ENCODE peak calls at places on chromosomes 5 and 9, in six cellular contexts. J is PC-3, P is neuronal stem cell, G is fibroblast of lung, C is astrocyte, U is H9. B is an unnamed sample.

GRCh38 chr5:84181093-84181492 is 203.6 kb downstream of the EDIL3 start:
- DNase-seq in J (no peak), P (no peak), G (no peak), C (peak; percentile 63), U (no peak), B (peak; percentile 42)

GRCh38 chr5:136350339-136350738 is 15.0 kb downstream of the TRPC7 start:
- DNase-seq in J (no peak), P (no peak), G (no peak), C (no peak), U (no peak), B (no peak)

GRCh38 chr5:111775224-111775623 is 18.2 kb upstream of the NREP start:
- DNase-seq in J (no peak), P (no peak), G (peak; percentile 78), C (peak; percentile 68), U (no peak), B (no peak)

GRCh38 chr5:140106805-140107311 is 7.1 kb upstream of the PURA start:
- DNase-seq in J (no peak), P (no peak), G (no peak), C (no peak), U (no peak), B (peak; percentile 23)

GRCh38 chr5:154418344-154418820 is 27.4 kb upstream of the SAP30L start:
- DNase-seq in J (no peak), P (no peak), G (no peak), C (peak; percentile 42), U (no peak), B (no peak)

GRCh38 chr5:143229896-143230675 is 173.4 kb downstream of the NR3C1 start:
- DNase-seq in J (no peak), P (no peak), G (no peak), C (no peak), U (no peak), B (no peak)

GRCh38 chr5:138824516-138824915 is 50.6 kb downstream of the LRRTM2 start:
- DNase-seq in J (no peak), P (no peak), G (no peak), C (no peak), U (no peak), B (no peak)

GRCh38 chr9:137521405-137521985 is 28.7 kb downstream of the PNPLA7 start:
- DNase-seq in J (no peak), P (no peak), G (no peak), C (no peak), U (no peak), B (peak; percentile 51)

GRCh38 chr5:37717613-37718431 is 122.0 kb downstream of the GDNF start:
- DNase-seq in J (peak; percentile 93), P (no peak), G (peak; percentile 92), C (peak; percentile 90), U (no peak), B (peak; percentile 36)

GRCh38 chr9:108674766-108675530 is 180.8 kb downstream of the ACTL7B start:
- DNase-seq in J (no peak), P (no peak), G (no peak), C (no peak), U (no peak), B (no peak)

GRCh38 chr9:70205366-70206020 is 53.3 kb upstream of the SMC5 start:
- DNase-seq in J (peak; percentile 60), P (no peak), G (no peak), C (no peak), U (no peak), B (peak; percentile 11)

GRCh38 chr5:148928141-148928540 is 101.7 kb downstream of the ADRB2 start:
- DNase-seq in J (peak; percentile 33), P (no peak), G (no peak), C (peak; percentile 19), U (no peak), B (no peak)

DNA sequence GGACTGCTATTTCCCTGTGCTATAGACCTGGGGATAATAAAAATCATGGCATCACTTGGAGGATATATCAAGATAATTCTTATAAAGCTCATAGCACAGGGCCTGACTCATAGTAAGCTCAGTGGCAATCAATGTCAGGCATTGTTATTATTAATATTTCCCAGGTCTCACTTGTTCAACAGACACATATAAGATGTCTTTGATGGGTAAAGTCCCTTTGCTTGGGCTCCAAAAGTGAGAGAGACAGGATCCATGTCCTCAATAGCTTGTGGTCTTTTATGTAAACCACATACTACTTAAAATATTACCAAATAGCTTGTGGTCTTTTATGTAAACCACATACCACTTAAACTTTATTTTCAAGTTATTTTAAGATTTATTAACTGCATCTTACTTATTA is 11.2 kb downstream of the SH3RF2 start:
- DNase-seq in J (no peak), P (no peak), G (peak; percentile 32), C (no peak), U (no peak), B (no peak)
- H3K4me2 ChIP-seq in J (peak overlapping the region; percentile 22), P (no peak overlapping the region), G (no peak overlapping the region), C (peak overlapping the region; percentile 12), U (no peak overlapping the region), B (no peak overlapping the region)

DNA sequence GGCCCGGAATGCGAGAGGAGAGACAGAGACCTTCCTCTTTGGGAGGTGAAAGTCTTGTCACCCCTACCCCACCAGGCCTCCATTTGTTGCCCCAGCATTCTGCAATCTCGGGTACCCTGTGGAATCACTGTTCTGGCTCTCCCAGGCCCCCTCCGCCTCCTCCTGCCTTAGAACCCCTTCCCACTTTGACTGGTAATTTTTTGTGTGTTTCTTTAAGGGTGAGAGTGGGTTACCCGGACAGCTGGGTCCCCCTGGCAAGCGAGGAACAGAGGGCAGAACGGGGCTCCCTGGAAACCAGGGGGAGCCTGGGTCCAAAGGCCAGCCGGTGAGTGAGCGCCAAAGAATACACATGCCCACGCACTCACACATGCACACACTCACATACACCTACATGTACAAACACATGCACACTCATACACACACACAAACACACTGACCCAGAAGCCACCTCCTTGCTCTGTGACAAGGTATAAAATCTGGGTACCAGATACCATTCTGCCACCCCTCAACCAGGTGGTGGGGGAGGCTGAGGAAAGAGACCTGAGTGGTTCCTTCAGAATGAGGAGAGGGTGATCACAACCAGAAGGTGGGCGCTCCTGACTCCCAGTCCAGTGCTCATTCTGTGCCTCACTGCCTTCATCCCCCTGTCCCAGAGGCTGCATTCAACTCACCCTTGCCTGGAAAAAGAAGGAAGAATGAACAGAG is 30.9 kb upstream of the ORM1 start:
- DNase-seq in J (no peak), P (no peak), G (no peak), C (no peak), U (peak; percentile 10), B (no peak)
- H3K4me2 ChIP-seq in J (no peak overlapping the region), P (no peak overlapping the region), G (no peak overlapping the region), C (no peak overlapping the region), U (no peak overlapping the region), B (no peak overlapping the region)

DNA sequence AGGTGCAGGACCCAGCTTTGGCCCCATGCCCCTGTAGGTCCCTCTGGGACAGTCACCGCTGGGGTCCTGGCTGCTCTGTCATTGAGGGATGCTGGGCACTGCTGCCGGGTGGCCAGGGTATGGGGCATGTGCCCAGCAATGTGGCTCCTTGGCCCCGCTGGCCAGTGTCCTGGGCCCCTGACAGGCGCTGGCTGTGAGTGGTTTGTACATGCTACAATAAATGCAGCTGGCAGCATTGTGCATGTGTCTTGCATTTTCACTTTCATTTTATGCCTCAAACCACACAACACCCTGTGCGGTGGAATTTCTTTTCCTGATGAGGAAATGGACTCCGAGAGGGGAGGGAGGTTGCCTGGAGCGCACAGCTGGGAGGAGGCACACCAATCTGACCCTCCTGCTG is 11.5 kb downstream of the TSPAN17 start:
- DNase-seq in J (no peak), P (no peak), G (peak; percentile 19), C (no peak), U (no peak), B (peak; percentile 89)
- H3K4me2 ChIP-seq in J (no peak overlapping the region), P (no peak overlapping the region), G (peak overlapping the region; percentile 68), C (no peak overlapping the region), U (no peak overlapping the region), B (peak overlapping the region; percentile 67)

GRCh38 chr5:104385901-104386300 is 823.3 kb upstream of the NUDT12 start:
- DNase-seq in J (no peak), P (no peak), G (no peak), C (peak; percentile 45), U (no peak), B (no peak)
- H3K4me2 ChIP-seq in J (no peak overlapping the region), P (no peak overlapping the region), G (no peak overlapping the region), C (no peak overlapping the region), U (no peak overlapping the region), B (no peak overlapping the region)

GRCh38 chr9:105065119-105066088 is 137.4 kb upstream of the ABCA1 start:
- DNase-seq in J (no peak), P (no peak), G (no peak), C (no peak), U (no peak), B (no peak)
- H3K4me2 ChIP-seq in J (peak overlapping the region; percentile 43), P (no peak overlapping the region), G (peak overlapping the region; percentile 80), C (peak overlapping the region; percentile 59), U (no peak overlapping the region), B (peak overlapping the region; percentile 30)

DNA sequence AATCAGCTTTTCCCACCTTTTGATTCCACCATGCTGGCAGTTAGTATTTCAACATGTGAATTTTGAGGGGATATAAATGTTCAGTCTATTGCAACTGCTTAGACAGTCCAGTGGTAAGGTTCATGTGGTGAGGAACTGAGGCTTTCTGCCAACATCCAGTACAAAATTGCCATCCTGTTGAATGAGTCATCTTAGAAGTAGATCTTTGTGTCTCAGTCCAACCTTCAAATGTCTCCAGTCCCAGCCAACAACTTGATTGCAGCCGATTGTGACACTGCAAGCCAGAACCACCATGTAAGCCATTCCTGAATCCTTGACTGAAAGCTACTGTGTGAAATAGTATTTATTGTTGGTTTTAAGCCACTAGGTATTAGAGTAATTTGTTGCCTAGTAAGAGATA is 331.5 kb upstream of the GRIN3A start:
- DNase-seq in J (no peak), P (no peak), G (no peak), C (peak; percentile 3), U (no peak), B (no peak)
- H3K4me2 ChIP-seq in J (no peak overlapping the region), P (no peak overlapping the region), G (no peak overlapping the region), C (no peak overlapping the region), U (no peak overlapping the region), B (no peak overlapping the region)

DNA sequence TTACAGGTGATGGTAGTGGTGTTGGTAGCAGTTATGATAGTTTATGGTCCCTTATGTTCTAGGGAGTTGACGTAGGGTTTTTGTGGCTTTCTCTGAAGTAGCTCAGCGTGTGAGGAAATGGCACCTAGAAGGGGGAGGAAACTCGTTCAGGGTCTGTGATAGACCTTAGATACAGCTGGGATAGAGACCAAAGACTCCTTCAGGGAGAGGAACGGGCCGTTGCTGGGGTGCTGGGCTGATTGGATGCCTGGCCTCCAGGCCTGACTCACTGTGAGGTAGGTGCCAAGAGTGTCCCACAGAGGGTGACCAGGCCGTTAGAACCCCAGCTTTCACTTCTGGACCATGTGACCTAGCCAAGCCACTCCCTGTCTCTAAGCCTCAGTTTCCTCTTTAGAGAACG is 96.6 kb downstream of the DAB2IP start:
- DNase-seq in J (no peak), P (no peak), G (no peak), C (no peak), U (no peak), B (peak; percentile 96)
- H3K4me2 ChIP-seq in J (no peak overlapping the region), P (no peak overlapping the region), G (no peak overlapping the region), C (no peak overlapping the region), U (no peak overlapping the region), B (peak overlapping the region; percentile 34)

DNA sequence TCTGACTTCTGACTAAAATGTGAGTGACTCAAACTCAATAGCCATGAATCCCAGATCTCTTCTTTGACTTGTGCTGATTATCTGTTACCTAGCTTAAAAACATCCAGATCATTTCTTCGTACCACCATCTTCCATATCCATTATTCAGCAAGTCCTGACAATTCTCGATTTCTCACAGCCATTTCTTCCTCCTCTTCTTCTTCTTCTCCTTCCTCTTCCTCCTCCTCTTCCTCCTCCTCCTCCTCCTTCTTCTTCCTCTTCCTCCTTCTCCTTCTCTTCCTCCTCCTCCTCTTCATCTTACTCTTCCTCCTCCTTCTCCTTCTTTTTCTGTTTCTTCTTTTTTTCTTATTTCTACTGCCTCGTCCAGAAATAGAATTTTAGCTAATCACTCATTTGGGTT is 77.0 kb upstream of the MAP1B start:
- DNase-seq in J (no peak), P (no peak), G (no peak), C (no peak), U (no peak), B (no peak)
- H3K4me2 ChIP-seq in J (no peak overlapping the region), P (no peak overlapping the region), G (no peak overlapping the region), C (no peak overlapping the region), U (no peak overlapping the region), B (no peak overlapping the region)